ENCODE peak calls at places on chromosomes 1 and 21, in nine cellular contexts. A is heart right ventricle, M is esophagus mucosa, B is upper lobe of left lung, D is right cardiac atrium, F is omental fat pad, Y is mucosa of descending colon, V is left lung, S is left cardiac atrium. R is an unnamed sample.

GRCh38 chr1:234853906-234854647 is 244.1 kb upstream of the IRF2BP2 start:
- ATAC-seq in A (peak), M (no peak), B (peak), D (no peak), F (no peak), Y (no peak), V (peak), S (peak), R (peak)

GRCh38 chr1:99728494-99729235 is 37.8 kb downstream of the FRRS1 start:
- ATAC-seq in A (peak), M (peak), B (no peak), D (peak), F (no peak), Y (peak), V (peak), S (peak), R (no peak)

GRCh38 chr21:33843216-33843615 is 72.4 kb downstream of the ATP5PO start:
- ATAC-seq in A (no peak), M (no peak), B (no peak), D (peak), F (no peak), Y (no peak), V (peak), S (peak), R (no peak)

GRCh38 chr1:55257958-55258357 is 42.8 kb upstream of the USP24 start:
- ATAC-seq in A (no peak), M (no peak), B (no peak), D (no peak), F (no peak), Y (peak), V (no peak), S (no peak), R (peak)

GRCh38 chr1:52615489-52616042 is 13.4 kb downstream of the GPX7 start:
- ATAC-seq in A (no peak), M (no peak), B (no peak), D (no peak), F (no peak), Y (no peak), V (no peak), S (no peak), R (no peak)

GRCh38 chr1:39992229-39992628 is 37.3 kb downstream of the MFSD2A start:
- ATAC-seq in A (no peak), M (no peak), B (no peak), D (no peak), F (no peak), Y (no peak), V (no peak), S (no peak), R (no peak)

GRCh38 chr1:64917907-64918306 is 48.4 kb downstream of the JAK1 start:
- ATAC-seq in A (peak), M (no peak), B (no peak), D (no peak), F (no peak), Y (no peak), V (no peak), S (no peak), R (peak)

GRCh38 chr1:115790356-115790755 is 21.8 kb upstream of the CASQ2 start:
- ATAC-seq in A (no peak), M (no peak), B (no peak), D (no peak), F (no peak), Y (no peak), V (no peak), S (no peak), R (no peak)

R was measured in stimulated activated memory B cell treated with anti-CD40 and anti-IgM and Interleukin-4, amounts not matched to agents 10 μg/mL and 1 μg/mL and 100 μg/mL, for 72 hours.